ENCODE peak calls at places on chromosomes 3 and 15, in ten cellular contexts. N, Y, O, K, A, Q, E, H, T and C are unnamed samples.

GRCh38 chr3:101861978-101862421 is 12.7 kb downstream of the NFKBIZ start:
- DNase-seq in E (no peak), O (peak; percentile 39), H (no peak), N (no peak), Q (no peak), T (no peak), K (no peak), Y (no peak), A (no peak), C (no peak)

GRCh38 chr3:127867986-127868385 is 45.7 kb upstream of the MGLL start:
- DNase-seq in T (no peak), A (no peak), Y (peak; percentile 68), N (no peak), O (peak; percentile 66), Q (no peak), K (no peak), E (no peak), H (no peak), C (no peak)

GRCh38 chr3:39108309-39108708 is 829 bp downstream of the TTC21A start:
- DNase-seq in O (no peak), A (no peak), N (peak; percentile 24), Q (no peak), H (no peak), T (no peak), K (peak; percentile 5), Y (no peak), E (peak; percentile 1), C (no peak)

GRCh38 chr3:25911525-25912295 is 121.8 kb downstream of the OXSM start:
- DNase-seq in N (no peak), H (no peak), K (no peak), T (no peak), O (no peak), Q (no peak), Y (no peak), E (no peak), A (no peak), C (no peak)

GRCh38 chr15:79952329-79952728 is 18.7 kb downstream of the BCL2A1 start:
- DNase-seq in Y (no peak), T (no peak), O (no peak), Q (no peak), K (no peak), N (no peak), E (no peak), A (no peak), H (no peak), C (no peak)

GRCh38 chr3:10956991-10957390 is 35.6 kb upstream of the SLC6A1 start:
- DNase-seq in A (no peak), Y (no peak), O (no peak), H (no peak), K (no peak), Q (no peak), E (peak; percentile 41), N (no peak), T (no peak), C (no peak)

GRCh38 chr3:155443821-155444220 is 150.3 kb upstream of the STRIT1 start:
- DNase-seq in O (no peak), E (no peak), T (no peak), K (no peak), N (no peak), H (no peak), Y (no peak), Q (no peak), A (no peak), C (no peak)

GRCh38 chr3:65883614-65884013 is 155.1 kb downstream of the MAGI1 start:
- DNase-seq in T (no peak), A (no peak), N (no peak), E (no peak), Y (no peak), O (no peak), Q (peak; percentile 49), H (no peak), K (no peak), C (no peak)

DNA sequence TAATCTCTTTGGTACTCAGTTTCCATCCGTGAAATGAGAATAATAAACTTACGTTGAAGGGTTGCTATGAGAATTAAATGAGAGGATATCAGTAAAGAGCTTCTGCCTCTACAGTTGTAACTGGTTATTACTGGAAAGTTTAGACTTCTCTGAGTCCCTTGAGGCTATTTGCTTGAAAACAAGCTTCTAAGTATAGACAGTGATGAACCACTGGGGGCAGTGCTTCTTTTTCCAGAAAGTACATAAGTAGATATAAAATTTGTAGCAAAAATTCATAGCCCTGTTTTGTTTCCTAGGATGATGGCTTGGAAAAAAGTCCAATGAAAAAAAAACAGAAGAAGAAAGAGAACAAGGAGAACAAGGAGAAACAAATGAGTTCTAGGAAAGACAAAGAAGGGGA is 87.1 kb downstream of the RGMA start:
- DNase-seq in Y (peak; percentile 23), T (no peak), N (no peak), E (no peak), K (no peak), O (no peak), A (no peak), Q (no peak), H (peak; percentile 14), C (no peak)
- TF ChIP-seq CTCF in Y (no peak), T (no peak), N (no peak), E (no peak), K (peak; percentile 27), O (peak; percentile 13), A (peak; percentile 47), Q (peak; percentile 12), H (peak; percentile 32), C (no peak)

DNA sequence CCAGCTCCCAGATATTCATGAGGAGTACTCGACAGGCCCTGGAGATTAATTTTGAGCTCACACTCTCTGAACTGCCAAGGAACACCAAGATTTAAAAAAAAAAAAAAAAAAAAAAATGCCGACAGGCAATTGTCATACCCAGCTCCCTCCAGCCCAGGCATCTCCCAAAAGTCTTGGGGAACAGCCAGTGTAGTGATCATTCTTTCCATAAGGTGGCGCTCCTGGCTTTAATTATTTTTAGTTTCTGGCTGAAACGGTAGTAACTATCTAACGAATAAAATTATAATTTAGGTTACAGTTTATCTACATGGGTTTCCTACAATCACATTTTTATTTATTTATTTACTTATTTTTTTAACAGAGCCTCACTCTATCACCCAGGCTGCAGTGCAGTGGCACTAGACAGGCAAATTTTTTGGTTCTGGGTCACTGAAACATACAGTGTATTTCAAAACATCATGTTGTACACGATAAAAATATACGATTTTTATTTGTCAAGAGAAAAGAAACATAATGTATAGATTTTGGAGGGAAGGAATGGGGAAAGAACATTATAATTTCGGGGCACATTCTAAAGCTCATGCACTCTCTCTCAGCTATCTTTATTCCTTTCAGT is 157.3 kb downstream of the ADAMTS9 start:
- DNase-seq in E (peak; percentile 58), O (peak; percentile 50), Q (peak; percentile 79), A (peak; percentile 70), N (peak; percentile 70), T (peak; percentile 77), Y (peak; percentile 62), H (peak; percentile 62), K (peak; percentile 69), C (peak; percentile 67)
- TF ChIP-seq CTCF in E (peak; percentile 69), O (peak; percentile 66), Q (peak; percentile 77), A (peak; percentile 84), N (peak; percentile 74), T (peak; percentile 84), Y (peak; percentile 71), H (peak; percentile 59), K (peak; percentile 82), C (peak; percentile 63)

GRCh38 chr15:58934114-58934447 is 602 bp upstream of the SLTM start:
- DNase-seq in Q (no peak), O (no peak), H (no peak), A (no peak), K (no peak), N (no peak), E (no peak), Y (no peak), T (no peak), C (no peak)
- TF ChIP-seq CTCF in Q (no peak), O (no peak), H (no peak), A (peak; percentile 12), K (no peak), N (no peak), E (no peak), Y (no peak), T (no peak), C (no peak)

GRCh38 chr3:5694267-5694666 is 506.8 kb downstream of the EDEM1 start:
- DNase-seq in O (no peak), Y (no peak), A (no peak), T (no peak), N (no peak), Q (peak; percentile 40), K (no peak), H (no peak), E (no peak), C (no peak)

GRCh38 chr3:5692446-5692845 is 504.9 kb downstream of the EDEM1 start:
- DNase-seq in O (no peak), K (peak; percentile 43), H (no peak), Q (no peak), Y (no peak), A (no peak), T (no peak), E (no peak), N (no peak), C (no peak)

GRCh38 chr3:5690904-5691532 is 503.5 kb downstream of the EDEM1 start:
- DNase-seq in O (no peak), Q (no peak), H (no peak), K (no peak), A (no peak), E (no peak), T (no peak), N (no peak), Y (no peak), C (no peak)

GRCh38 chr3:5687230-5687629 is 499.7 kb downstream of the EDEM1 start:
- DNase-seq in Q (no peak), T (no peak), H (no peak), K (no peak), N (no peak), Y (no peak), A (no peak), O (no peak), E (no peak), C (no peak)

DNA sequence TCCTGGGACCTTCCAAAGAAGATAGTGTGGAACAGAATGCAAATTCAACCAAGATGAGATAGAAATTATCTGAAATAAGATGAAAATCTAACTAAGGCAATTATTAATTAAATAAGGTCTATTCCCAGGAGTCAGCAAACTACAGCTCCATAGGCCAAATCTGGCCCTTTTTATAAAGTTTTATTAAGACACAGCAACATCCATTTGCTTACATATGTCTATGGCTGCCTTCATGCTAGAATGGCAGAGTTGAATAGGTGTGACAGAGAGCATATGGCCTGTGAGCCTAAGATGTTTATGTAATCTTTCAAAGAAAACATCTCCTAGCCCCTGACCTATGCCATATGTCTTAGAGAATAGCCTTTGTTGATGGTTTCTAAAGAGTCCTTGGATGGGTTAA is 503.0 kb downstream of the EDEM1 start:
- DNase-seq in E (no peak), A (no peak), Q (no peak), T (no peak), K (no peak), H (no peak), O (no peak), Y (no peak), N (no peak), C (no peak)
- TF ChIP-seq CTCF in E (no peak), A (no peak), Q (no peak), T (no peak), K (no peak), H (no peak), O (no peak), Y (no peak), N (no peak), C (no peak)

GRCh38 chr15:36737430-36737891 is 158.0 kb downstream of the CDIN1 start:
- DNase-seq in N (no peak), T (no peak), A (no peak), K (no peak), E (no peak), Q (no peak), O (peak; percentile 47), Y (peak; percentile 63), H (no peak), C (peak; percentile 1)
- TF ChIP-seq CTCF in N (no peak), T (no peak), A (no peak), K (no peak), E (no peak), Q (no peak), O (no peak), Y (no peak), H (no peak), C (no peak)

GRCh38 chr3:23550402-23550801 is 255.4 kb upstream of the UBE2E1 start:
- DNase-seq in E (no peak), N (no peak), A (no peak), T (no peak), K (no peak), Y (no peak), Q (no peak), O (no peak), H (no peak), C (no peak)
- TF ChIP-seq CTCF in E (no peak), N (no peak), A (no peak), T (no peak), K (no peak), Y (no peak), Q (no peak), O (no peak), H (no peak), C (no peak)